ENCODE peak calls at places on chromosomes 1 and 21, in nine cellular contexts. U is stimulated activated CD8-positive, alpha-beta memory T cell treated with anti-CD3 and anti-CD28 coated beads, Interleukin-2, amount 100 ng/mL, for 1 hour; K is NAMALWA; Z is GM13976; J is left ventricle myocardium superior; H is cardiac muscle cell; F is GM18507; I is AG04450; A is stomach. P is an unnamed sample.

GRCh38 chr1:47682198-47682597 is 244.4 kb downstream of the FOXD2 start:
- DNase-seq in U (no peak), K (no peak), Z (no peak), J (no peak), H (no peak), F (no peak), I (no peak), A (peak; percentile 22), P (no peak)

GRCh38 chr1:3564921-3565831 is 46.1 kb downstream of the MEGF6 start:
- DNase-seq in U (no peak), K (peak; percentile 71), Z (peak; percentile 89), J (peak; percentile 47), H (peak; percentile 56), F (peak; percentile 71), I (no peak), A (peak; percentile 40), P (peak; percentile 58)

GRCh38 chr1:24826510-24826909 is 81.3 kb downstream of the CLIC4 start:
- DNase-seq in U (no peak), K (no peak), Z (no peak), J (no peak), H (no peak), F (no peak), I (no peak), A (no peak), P (no peak)

GRCh38 chr1:240170245-240170644 is 78.6 kb downstream of the FMN2 start:
- DNase-seq in U (no peak), K (no peak), Z (no peak), J (no peak), H (no peak), F (no peak), I (no peak), A (no peak), P (no peak)

GRCh38 chr1:197841828-197842573 is 60.4 kb upstream of the C1orf53 start:
- DNase-seq in U (no peak), K (no peak), Z (no peak), J (no peak), H (no peak), F (no peak), I (peak; percentile 8), A (no peak), P (peak; percentile 50)

GRCh38 chr1:97006044-97006676 is 284.6 kb downstream of the PTBP2 start:
- DNase-seq in U (no peak), K (no peak), Z (no peak), J (peak; percentile 35), H (no peak), F (no peak), I (peak; percentile 30), A (no peak), P (no peak)

GRCh38 chr1:207097871-207098324 is 6.1 kb upstream of the C4BPA start:
- DNase-seq in U (no peak), K (no peak), Z (peak; percentile 59), J (no peak), H (no peak), F (peak; percentile 7), I (no peak), A (no peak), P (no peak)

GRCh38 chr1:113399063-113399583 is 8.8 kb downstream of the MAGI3 start:
- DNase-seq in U (no peak), K (no peak), Z (no peak), J (no peak), H (no peak), F (no peak), I (no peak), A (no peak), P (no peak)

GRCh38 chr1:115726570-115726969 is 41.9 kb downstream of the CASQ2 start:
- DNase-seq in U (no peak), K (no peak), Z (no peak), J (no peak), H (no peak), F (no peak), I (no peak), A (no peak), P (no peak)

GRCh38 chr21:31220567-31220966 is 123.5 kb downstream of the TIAM1 start:
- DNase-seq in U (no peak), K (no peak), Z (no peak), J (no peak), H (no peak), F (no peak), I (no peak), A (no peak), P (peak; percentile 24)

GRCh38 chr1:224357626-224358124 is 996 bp downstream of the CNIH4 start:
- DNase-seq in U (no peak), K (no peak), Z (no peak), J (no peak), H (no peak), F (no peak), I (no peak), A (no peak), P (peak; percentile 87)

GRCh38 chr1:53561488-53562115 is 102.4 kb downstream of the DMRTB1 start:
- DNase-seq in U (no peak), K (no peak), Z (no peak), J (no peak), H (no peak), F (no peak), I (no peak), A (no peak), P (no peak)

GRCh38 chr1:112995890-112996289 is 39.9 kb upstream of the SLC16A1 start:
- DNase-seq in U (no peak), K (no peak), Z (no peak), J (no peak), H (peak; percentile 46), F (no peak), I (no peak), A (no peak), P (no peak)